ENCODE peak calls at places on chromosomes 4 and X, in ten cellular contexts. T is substantia nigra; I is memory B cell; Y is activated naive CD4-positive, alpha-beta T cell treated with anti-CD3 and anti-CD28 coated beads, Interleukin-2, amount 50 U/mL, for 16 hours; B is H54; Q is NCI-H1436; C is cortex of kidney; G is stimulated activated CD4-positive, alpha-beta T cell treated with anti-CD3 and anti-CD28 coated beads, TNF-alpha, amount 100 ng/mL, for 48 hours; D is T-helper 1 cell; R is neural progenitor cell. U is an unnamed sample.

GRCh38 chrX:11531226-11531625 is 134.5 kb downstream of the ARHGAP6 start:
- DNase-seq in T (no peak), Y (no peak), D (no peak), I (no peak), R (no peak), Q (no peak), C (no peak), B (no peak), G (no peak), U (peak; percentile 3)

GRCh38 chrX:152641996-152642395 is 4.3 kb downstream of the GABRQ start:
- DNase-seq in I (no peak), Y (no peak), B (no peak), G (no peak), D (no peak), C (no peak), T (no peak), Q (no peak), R (peak; percentile 63), U (peak; percentile 6)

GRCh38 chrX:43958529-43958928 is 14.7 kb downstream of the NDP start:
- DNase-seq in D (no peak), Q (peak; percentile 59), G (no peak), Y (no peak), I (peak; percentile 9), R (peak; percentile 74), B (peak; percentile 2), C (no peak), T (no peak), U (peak; percentile 92)

GRCh38 chr4:136637071-136637777 is 895.1 kb downstream of the PCDH18 start:
- DNase-seq in R (peak; percentile 71), B (no peak), I (no peak), D (no peak), Y (no peak), G (no peak), T (no peak), C (no peak), Q (peak; percentile 1), U (peak; percentile 38)

GRCh38 chr4:1979477-1980196 is 29.1 kb downstream of the NELFA start:
- DNase-seq in G (no peak), T (no peak), Q (no peak), B (no peak), C (no peak), R (no peak), D (no peak), Y (no peak), I (no peak), U (no peak)

GRCh38 chr4:171813195-171813955 is at the start of gene GALNTL6:
- DNase-seq in I (peak; percentile 20), Q (peak; percentile 15), Y (no peak), T (no peak), B (no peak), D (no peak), R (peak; percentile 55), G (no peak), C (no peak), U (peak; percentile 22)

GRCh38 chrX:39550795-39551361 is 546.9 kb downstream of the BCOR start:
- DNase-seq in B (no peak), T (no peak), R (no peak), C (no peak), G (no peak), Y (no peak), Q (no peak), I (no peak), D (no peak), U (no peak)

GRCh38 chr4:7649741-7650531 is 215.2 kb upstream of the PSAPL1 start:
- DNase-seq in I (no peak), B (peak; percentile 80), Y (peak; percentile 28), R (no peak), T (no peak), Q (no peak), G (peak; percentile 24), C (no peak), D (no peak), U (no peak)

GRCh38 chrX:12013220-12013619 is 125.1 kb upstream of the FRMPD4 start:
- DNase-seq in D (no peak), I (no peak), T (no peak), G (no peak), R (no peak), B (no peak), Q (no peak), C (no peak), Y (no peak), U (no peak)

GRCh38 chr4:168831919-168832745 is 177.9 kb downstream of the CBR4 start:
- DNase-seq in Y (peak; percentile 62), Q (peak; percentile 52), C (peak; percentile 33), D (no peak), B (peak; percentile 65), I (peak; percentile 18), R (peak; percentile 89), T (peak; percentile 29), G (peak; percentile 40), U (peak; percentile 80)

GRCh38 chr4:121199742-121200561 is 35.8 kb upstream of the TNIP3 start:
- DNase-seq in Y (no peak), I (no peak), Q (no peak), G (no peak), R (no peak), T (no peak), D (no peak), B (no peak), C (no peak), U (no peak)

U was measured in A673.